ENCODE peak calls at places on chromosomes 7 and 10, in nine cellular contexts. X is anterior cingulate cortex, D is glutamatergic neuron, Y is amygdala, P is left ventricle myocardium inferior, R is globus pallidus, A is NCI-H2081, V is psoas muscle, Q is WTC11. E is an unnamed sample.

GRCh38 chr7:147646568-147646967 is 944.0 kb upstream of the C7orf33 start:
- DNase-seq in X (no peak), D (no peak), Y (no peak), P (no peak), R (no peak), A (no peak), V (no peak), Q (no peak), E (no peak)

GRCh38 chr10:88897019-88897853 is 17.2 kb downstream of the STAMBPL1 start:
- DNase-seq in X (no peak), D (no peak), Y (no peak), P (no peak), R (no peak), A (no peak), V (no peak), Q (no peak), E (no peak)

GRCh38 chr7:130372813-130373212 is 7.5 kb upstream of the CPA1 start:
- DNase-seq in X (no peak), D (no peak), Y (no peak), P (no peak), R (no peak), A (no peak), V (no peak), Q (no peak), E (no peak)

GRCh38 chr7:44060091-44060947 is 5.0 kb downstream of the PGAM2 start:
- DNase-seq in X (no peak), D (no peak), Y (no peak), P (peak), R (no peak), A (no peak), V (peak), Q (no peak), E (no peak)

GRCh38 chr10:62817763-62818425 is 1.7 kb upstream of the EGR2 start:
- DNase-seq in X (peak), D (peak), Y (peak), P (peak), R (peak), A (peak), V (peak), Q (peak), E (no peak)

GRCh38 chr10:118725784-118726507 is 28.8 kb downstream of the CACUL1 start:
- DNase-seq in X (no peak), D (no peak), Y (no peak), P (no peak), R (no peak), A (no peak), V (no peak), Q (no peak), E (no peak)

GRCh38 chr7:134804351-134804750 is 24.9 kb downstream of the CALD1 start:
- DNase-seq in X (no peak), D (no peak), Y (no peak), P (no peak), R (no peak), A (no peak), V (no peak), Q (no peak), E (no peak)

GRCh38 chr7:73433924-73434700 is 534 bp downstream of the FZD9 start:
- DNase-seq in X (no peak), D (no peak), Y (no peak), P (no peak), R (no peak), A (peak), V (no peak), Q (peak), E (no peak)

GRCh38 chr7:117682681-117683385 is 190.4 kb downstream of the CTTNBP2 start:
- DNase-seq in X (no peak), D (no peak), Y (no peak), P (no peak), R (no peak), A (no peak), V (no peak), Q (no peak), E (no peak)

GRCh38 chr10:27742195-27742925 is 3.3 kb downstream of the MKX start:
- DNase-seq in X (no peak), D (peak), Y (peak), P (peak), R (peak), A (peak), V (peak), Q (peak), E (peak)

GRCh38 chr7:17158261-17158660 is 140.2 kb upstream of the AHR start:
- DNase-seq in X (no peak), D (no peak), Y (no peak), P (no peak), R (no peak), A (no peak), V (no peak), Q (no peak), E (no peak)

GRCh38 chr7:66542528-66543373 is 85.9 kb upstream of the KCTD7 start:
- DNase-seq in X (no peak), D (no peak), Y (no peak), P (no peak), R (no peak), A (no peak), V (peak), Q (no peak), E (no peak)

E was measured in hippocampal formation.